ENCODE peak calls at places on chromosomes 13 and 19, in six cellular contexts. A, E, U, I, B and N are unnamed samples.

GRCh38 chr19:3250675-3251074 is 26.2 kb downstream of the CELF5 start:
- DNase-seq in A (no peak), E (no peak), U (no peak), I (no peak), B (no peak), N (no peak)

GRCh38 chr13:75803175-75803611 is 167.1 kb downstream of the LMO7 start:
- DNase-seq in A (no peak), E (no peak), U (no peak), I (no peak), B (no peak), N (no peak)

GRCh38 chr13:43285891-43286602 is 262.7 kb downstream of the DNAJC15 start:
- DNase-seq in A (no peak), E (no peak), U (no peak), I (no peak), B (peak; percentile 51), N (peak; percentile 84)

GRCh38 chr19:18099623-18099995 is 2.0 kb downstream of the MAST3 start:
- DNase-seq in A (no peak), E (no peak), U (no peak), I (no peak), B (no peak), N (no peak)

GRCh38 chr19:16368385-16369305 is 44.0 kb downstream of the KLF2 start:
- DNase-seq in A (no peak), E (no peak), U (no peak), I (no peak), B (no peak), N (no peak)

GRCh38 chr19:3350014-3350663 is 16.2 kb upstream of the NFIC start:
- DNase-seq in A (no peak), E (no peak), U (no peak), I (no peak), B (no peak), N (no peak)

GRCh38 chr13:72782717-72783116 is 784 bp downstream of the PIBF1 start:
- DNase-seq in A (no peak), E (no peak), U (no peak), I (no peak), B (peak; percentile 30), N (peak; percentile 31)

GRCh38 chr13:35648109-35648508 is 171.6 kb upstream of the MAB21L1 start:
- DNase-seq in A (no peak), E (no peak), U (peak; percentile 12), I (no peak), B (peak; percentile 11), N (peak; percentile 48)

GRCh38 chr19:38090561-38090960 is 133.5 kb downstream of the DPF1 start:
- DNase-seq in A (no peak), E (no peak), U (no peak), I (no peak), B (no peak), N (no peak)

GRCh38 chr19:18904334-18905057 is 8.5 kb upstream of the CERS1 start:
- DNase-seq in A (no peak), E (no peak), U (no peak), I (peak; percentile 59), B (no peak), N (no peak)

GRCh38 chr13:44622259-44622658 is 46.1 kb upstream of the TSC22D1 start:
- DNase-seq in A (no peak), E (no peak), U (no peak), I (no peak), B (peak; percentile 52), N (no peak)

GRCh38 chr13:97242755-97243497 is 20.8 kb downstream of the MBNL2 start:
- DNase-seq in A (no peak), E (no peak), U (no peak), I (no peak), B (no peak), N (no peak)

GRCh38 chr13:88257706-88258105 is 586.5 kb downstream of the SLITRK5 start:
- DNase-seq in A (no peak), E (no peak), U (no peak), I (no peak), B (no peak), N (peak; percentile 8)

GRCh38 chr19:18590273-18591272 is 2.0 kb downstream of the REX1BD start:
- DNase-seq in A (no peak), E (peak; percentile 83), U (peak; percentile 77), I (peak; percentile 62), B (peak; percentile 18), N (peak; percentile 69)

GRCh38 chr13:90640976-90641375 is 706.5 kb upstream of the MIR17HG start:
- DNase-seq in A (no peak), E (no peak), U (peak; percentile 38), I (no peak), B (peak; percentile 28), N (peak; percentile 51)

GRCh38 chr13:108281941-108282340 is 12.4 kb downstream of the TNFSF13B start:
- DNase-seq in A (no peak), E (no peak), U (no peak), I (no peak), B (no peak), N (no peak)

GRCh38 chr13:102555914-102556553 is 40.8 kb upstream of the TPP2 start:
- DNase-seq in A (no peak), E (no peak), U (peak; percentile 6), I (no peak), B (peak; percentile 25), N (peak; percentile 51)

GRCh38 chr13:65562305-65562704 is 1667.8 kb downstream of the PCDH9 start:
- DNase-seq in A (no peak), E (no peak), U (no peak), I (no peak), B (no peak), N (no peak)

GRCh38 chr19:38255759-38256052 is 468 bp downstream of the PPP1R14A start:
- DNase-seq in A (no peak), E (no peak), U (no peak), I (no peak), B (no peak), N (no peak)

GRCh38 chr13:98657506-98658085 is 80.7 kb upstream of the STK24 start:
- DNase-seq in A (no peak), E (no peak), U (no peak), I (no peak), B (peak; percentile 58), N (no peak)
- H3K4me3 ChIP-seq in A (no peak overlapping the region), E (no peak overlapping the region), U (no peak overlapping the region), I (peak overlapping the region; percentile 23), B (peak overlapping the region; percentile 26), N (no peak overlapping the region)

DNA sequence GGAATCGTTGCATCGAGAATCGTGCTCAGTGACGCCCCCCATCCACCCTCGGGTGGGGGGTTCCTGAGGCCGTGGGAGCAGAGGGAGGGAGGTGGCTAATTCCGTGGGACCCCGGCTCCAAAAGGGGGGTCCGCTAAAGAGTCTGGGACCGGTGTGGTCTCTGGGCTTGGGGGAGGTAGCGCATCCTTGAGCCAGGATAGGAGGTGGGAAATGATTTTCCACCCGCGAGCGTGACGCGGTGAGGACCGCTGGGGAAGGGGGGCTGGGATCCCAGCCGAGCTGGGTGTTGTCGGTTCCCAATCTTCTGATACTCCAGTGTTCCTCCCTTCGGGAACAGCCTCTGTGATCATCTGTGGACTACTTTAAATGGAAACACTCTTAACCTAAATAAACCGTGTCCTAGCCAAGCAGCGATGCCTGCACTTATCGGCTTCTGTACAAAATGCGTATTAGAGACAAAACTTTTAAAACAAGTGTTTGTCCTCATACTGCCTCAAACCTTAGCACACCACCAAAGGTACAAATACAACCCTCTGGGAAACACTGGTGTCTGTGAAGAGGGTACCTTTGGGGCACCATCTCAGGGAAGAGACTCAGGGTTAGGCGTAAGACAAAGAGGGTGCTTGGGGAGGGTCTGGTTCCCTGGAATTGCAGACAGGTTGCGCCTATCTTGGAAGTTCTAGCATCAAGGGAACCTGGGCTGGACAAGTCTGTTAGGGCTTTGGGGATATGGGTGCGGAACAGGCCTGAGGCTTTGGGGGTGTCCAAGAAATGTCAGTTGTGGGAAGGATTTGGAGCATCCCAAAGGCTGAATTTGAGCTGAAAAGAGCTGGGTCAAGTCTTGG is 16.0 kb downstream of the KCNC3 start:
- DNase-seq in A (no peak), E (no peak), U (no peak), I (no peak), B (no peak), N (no peak)
- H3K4me3 ChIP-seq in A (no peak overlapping the region), E (no peak overlapping the region), U (no peak overlapping the region), I (no peak overlapping the region), B (no peak overlapping the region), N (no peak overlapping the region)

GRCh38 chr13:25990801-25991200 is 61.0 kb downstream of the SHISA2 start:
- DNase-seq in A (no peak), E (no peak), U (no peak), I (no peak), B (peak; percentile 37), N (no peak)

GRCh38 chr13:25992076-25992475 is 59.7 kb downstream of the SHISA2 start:
- DNase-seq in A (no peak), E (no peak), U (no peak), I (no peak), B (no peak), N (no peak)

GRCh38 chr13:25988655-25989054 is 63.2 kb downstream of the SHISA2 start:
- DNase-seq in A (no peak), E (no peak), U (no peak), I (no peak), B (no peak), N (peak; percentile 37)

GRCh38 chr13:25982908-25983307 is 68.9 kb downstream of the SHISA2 start:
- DNase-seq in A (no peak), E (no peak), U (no peak), I (no peak), B (no peak), N (no peak)

DNA sequence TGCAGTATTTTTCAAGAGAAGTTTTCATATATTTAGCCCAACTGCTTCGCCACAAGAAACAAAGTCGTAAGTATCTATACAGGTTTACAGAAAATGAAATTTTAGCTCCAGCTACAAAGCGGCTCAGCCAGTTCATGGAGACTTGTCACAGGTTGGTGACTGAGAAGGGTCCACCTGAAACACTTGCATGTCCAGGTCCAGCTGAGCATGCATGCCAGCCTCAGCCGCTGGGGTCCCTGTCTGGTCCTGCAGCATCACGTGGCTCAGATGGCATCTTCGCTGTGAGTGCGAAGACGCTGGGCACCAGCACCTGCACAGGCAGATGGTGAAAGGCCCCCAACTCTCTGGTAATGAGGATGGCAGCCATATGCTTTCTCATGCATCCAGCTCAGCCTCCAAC is 63.8 kb downstream of the SHISA2 start:
- DNase-seq in A (no peak), E (no peak), U (no peak), I (no peak), B (no peak), N (no peak)
- H3K4me3 ChIP-seq in A (no peak overlapping the region), E (no peak overlapping the region), U (no peak overlapping the region), I (no peak overlapping the region), B (no peak overlapping the region), N (no peak overlapping the region)

GRCh38 chr19:40578442-40578908 is 1.8 kb downstream of the SHKBP1 start:
- DNase-seq in A (no peak), E (no peak), U (no peak), I (no peak), B (no peak), N (peak; percentile 31)

GRCh38 chr19:40571831-40572495 is 4.7 kb upstream of the SHKBP1 start:
- DNase-seq in A (no peak), E (no peak), U (no peak), I (no peak), B (no peak), N (no peak)

GRCh38 chr19:40576181-40576584 is 490 bp upstream of the SHKBP1 start:
- DNase-seq in A (no peak), E (no peak), U (no peak), I (no peak), B (no peak), N (no peak)

GRCh38 chr19:40576585-40577451 is at the start of gene SHKBP1:
- DNase-seq in A (peak; percentile 93), E (peak; percentile 88), U (peak; percentile 71), I (peak; percentile 97), B (peak; percentile 92), N (peak; percentile 96)

DNA sequence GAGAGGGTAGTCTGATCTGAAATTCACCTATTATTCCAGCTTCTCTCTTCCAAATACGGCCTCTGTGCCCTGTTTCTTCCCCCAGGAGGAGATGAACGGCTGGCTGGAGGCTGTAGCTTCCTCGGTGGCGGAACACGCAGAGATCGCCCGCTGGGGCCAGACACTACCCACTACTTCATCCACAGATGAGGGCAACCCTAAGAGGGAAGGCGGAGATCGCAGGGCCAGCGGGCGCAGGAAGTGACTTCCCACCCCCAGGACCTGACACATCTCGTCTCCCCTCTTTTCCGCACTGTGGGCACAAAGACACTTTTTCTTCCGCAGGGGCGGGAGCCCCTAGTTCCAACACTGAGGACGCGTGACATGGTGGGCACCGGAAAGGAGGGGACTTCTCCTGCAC is 1.3 kb upstream of the SHKBP1 start:
- DNase-seq in A (no peak), E (no peak), U (no peak), I (no peak), B (no peak), N (no peak)
- H3K4me3 ChIP-seq in A (no peak overlapping the region), E (no peak overlapping the region), U (no peak overlapping the region), I (no peak overlapping the region), B (no peak overlapping the region), N (no peak overlapping the region)